ENCODE peak calls at places on chromosomes 16 and 17, in eight cellular contexts. G is WTC11, A is IMR-90, Z is mucosa of descending colon, R is uterus, I is cardiac muscle cell, B is fibroblast of pulmonary artery, V is GM06990. P is an unnamed sample.

GRCh38 chr16:21663889-21664647 is at the start of gene OTOA:
- DNase-seq in G (peak; percentile 56), A (no peak), Z (no peak), R (no peak), I (peak; percentile 8), B (no peak), V (peak; percentile 40), P (peak; percentile 20)

GRCh38 chr16:74596586-74596985 is 10.3 kb downstream of the GLG1 start:
- DNase-seq in G (no peak), A (no peak), Z (no peak), R (no peak), I (no peak), B (no peak), V (no peak), P (no peak)

GRCh38 chr17:40559016-40559853 is 6.0 kb downstream of the CCR7 start:
- DNase-seq in G (peak; percentile 10), A (no peak), Z (no peak), R (peak; percentile 81), I (peak; percentile 53), B (peak; percentile 47), V (no peak), P (peak; percentile 5)

GRCh38 chr17:69733171-69734014 is 318.9 kb downstream of the MAP2K6 start:
- DNase-seq in G (no peak), A (peak; percentile 88), Z (no peak), R (no peak), I (peak; percentile 37), B (peak; percentile 46), V (no peak), P (no peak)

GRCh38 chr16:53745126-53745525 is 41.2 kb downstream of the FTO start:
- DNase-seq in G (no peak), A (no peak), Z (no peak), R (no peak), I (peak; percentile 42), B (peak; percentile 50), V (no peak), P (no peak)

GRCh38 chr16:51940183-51940582 is 606.8 kb downstream of the TOX3 start:
- DNase-seq in G (no peak), A (no peak), Z (no peak), R (no peak), I (no peak), B (no peak), V (no peak), P (no peak)

GRCh38 chr17:78013683-78014467 is 55.4 kb downstream of the TNRC6C start:
- DNase-seq in G (peak; percentile 44), A (peak; percentile 77), Z (no peak), R (peak; percentile 72), I (peak; percentile 89), B (peak; percentile 89), V (no peak), P (no peak)

GRCh38 chr16:58048494-58048893 is 22.9 kb downstream of the MMP15 start:
- DNase-seq in G (no peak), A (no peak), Z (no peak), R (no peak), I (no peak), B (no peak), V (no peak), P (no peak)

GRCh38 chr17:50055426-50056216 is at the start of gene ITGA3:
- DNase-seq in G (peak; percentile 90), A (peak; percentile 85), Z (peak; percentile 90), R (peak; percentile 71), I (peak; percentile 87), B (peak; percentile 88), V (peak; percentile 76), P (peak; percentile 82)

GRCh38 chr17:62750502-62751349 is 57.4 kb downstream of the MARCHF10 start:
- DNase-seq in G (peak; percentile 48), A (peak; percentile 24), Z (no peak), R (peak; percentile 62), I (no peak), B (no peak), V (no peak), P (no peak)

GRCh38 chr17:17474341-17474740 is 2.5 kb upstream of the MED9 start:
- DNase-seq in G (no peak), A (no peak), Z (no peak), R (no peak), I (no peak), B (no peak), V (no peak), P (no peak)

GRCh38 chr16:66923247-66923851 is 2.0 kb downstream of the RRAD start:
- DNase-seq in G (no peak), A (peak; percentile 47), Z (no peak), R (peak; percentile 73), I (peak; percentile 83), B (peak; percentile 69), V (no peak), P (no peak)

GRCh38 chr17:77560841-77561240 is 397.7 kb upstream of the TNRC6C start:
- DNase-seq in G (no peak), A (no peak), Z (no peak), R (no peak), I (no peak), B (no peak), V (no peak), P (no peak)

GRCh38 chr17:27417596-27418365 is 38.5 kb upstream of the KSR1 start:
- DNase-seq in G (no peak), A (no peak), Z (no peak), R (no peak), I (no peak), B (no peak), V (no peak), P (no peak)

GRCh38 chr17:49497147-49498036 is 2.3 kb downstream of the NGFR start:
- DNase-seq in G (peak; percentile 76), A (peak; percentile 22), Z (no peak), R (no peak), I (no peak), B (no peak), V (no peak), P (peak; percentile 44)

GRCh38 chr16:78729687-78730086 is 630.2 kb downstream of the WWOX start:
- DNase-seq in G (no peak), A (no peak), Z (no peak), R (no peak), I (no peak), B (no peak), V (no peak), P (no peak)

GRCh38 chr16:72172105-72173034 is at the start of gene PMFBP1:
- DNase-seq in G (no peak), A (peak; percentile 59), Z (no peak), R (no peak), I (peak; percentile 87), B (peak; percentile 94), V (peak; percentile 75), P (no peak)

GRCh38 chr17:37088913-37089312 is 140.2 kb downstream of the AATF start:
- DNase-seq in G (no peak), A (no peak), Z (no peak), R (no peak), I (no peak), B (no peak), V (no peak), P (no peak)
- TF ChIP-seq CTCF in G (no peak), A (no peak), Z (no peak), R (no peak), I (no peak), B (no peak), V (no peak), P (peak; percentile 25)

DNA sequence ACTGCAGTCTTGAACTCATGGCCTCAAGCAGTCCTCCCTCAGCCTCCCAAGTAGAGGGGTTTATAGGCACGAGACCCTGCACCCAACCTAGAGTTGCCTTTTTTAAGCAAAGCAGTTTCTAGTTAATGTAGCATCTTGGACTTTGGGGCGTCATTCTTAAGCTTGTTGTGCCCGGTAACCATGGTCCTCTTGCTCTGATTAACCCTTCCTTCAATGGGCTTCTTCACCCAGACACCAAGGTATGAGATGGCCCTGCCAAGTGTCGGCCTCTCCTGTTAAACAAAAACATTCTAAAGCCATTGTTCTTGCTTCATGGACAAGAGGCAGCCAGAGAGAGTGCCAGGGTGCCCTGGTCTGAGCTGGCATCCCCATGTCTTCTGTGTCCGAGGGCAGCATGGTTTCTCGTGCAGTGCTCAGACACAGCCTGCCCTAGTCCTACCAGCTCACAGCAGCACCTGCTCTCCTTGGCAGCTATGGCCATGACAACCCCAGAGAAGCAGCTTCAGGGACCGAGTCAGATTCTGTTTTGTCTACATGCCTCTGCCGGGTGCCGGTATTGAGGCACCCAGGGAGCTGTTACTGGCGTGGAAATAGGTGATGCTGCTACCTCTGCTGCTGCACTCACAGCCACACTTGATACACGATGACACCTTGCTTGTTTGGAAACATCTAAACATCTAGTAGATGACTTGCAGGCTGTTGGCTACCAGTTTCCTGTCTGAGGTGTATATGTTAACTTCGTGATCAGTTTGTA is 3.3 kb downstream of the RPL13 start:
- DNase-seq in G (no peak), A (no peak), Z (no peak), R (no peak), I (no peak), B (no peak), V (no peak), P (no peak)
- TF ChIP-seq CTCF in G (no peak), A (no peak), Z (no peak), R (no peak), I (no peak), B (no peak), V (no peak), P (no peak)

DNA sequence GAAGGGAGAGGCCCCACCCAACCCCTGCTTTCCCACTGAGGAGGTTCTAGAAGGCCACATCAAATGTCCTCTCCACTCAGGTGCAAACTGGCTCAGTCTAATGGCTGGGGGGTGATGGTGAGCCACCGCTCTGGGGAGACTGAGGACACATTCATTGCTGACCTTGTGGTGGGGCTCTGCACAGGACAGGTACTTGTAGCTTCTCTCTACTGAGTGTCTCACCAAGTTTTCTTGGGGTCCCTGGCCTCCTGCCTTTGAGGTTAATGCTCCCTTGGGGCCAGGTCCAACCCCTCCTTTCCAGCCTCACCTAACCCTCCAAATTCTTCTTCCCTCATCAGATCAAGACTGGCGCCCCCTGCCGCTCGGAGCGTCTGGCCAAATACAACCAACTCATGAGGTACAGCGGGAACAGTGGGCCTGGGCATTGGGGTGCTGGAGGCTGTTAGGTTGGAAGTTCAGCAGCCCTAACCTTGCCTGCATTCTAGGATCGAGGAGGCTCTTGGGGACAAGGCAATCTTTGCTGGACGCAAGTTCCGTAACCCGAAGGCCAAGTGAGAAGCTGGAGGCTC is 5.7 kb downstream of the ENO3 start:
- DNase-seq in G (peak; percentile 83), A (no peak), Z (no peak), R (no peak), I (no peak), B (no peak), V (no peak), P (no peak)
- TF ChIP-seq CTCF in G (peak; percentile 53), A (peak; percentile 10), Z (no peak), R (no peak), I (peak; percentile 35), B (peak; percentile 21), V (peak; percentile 61), P (peak; percentile 31)

DNA sequence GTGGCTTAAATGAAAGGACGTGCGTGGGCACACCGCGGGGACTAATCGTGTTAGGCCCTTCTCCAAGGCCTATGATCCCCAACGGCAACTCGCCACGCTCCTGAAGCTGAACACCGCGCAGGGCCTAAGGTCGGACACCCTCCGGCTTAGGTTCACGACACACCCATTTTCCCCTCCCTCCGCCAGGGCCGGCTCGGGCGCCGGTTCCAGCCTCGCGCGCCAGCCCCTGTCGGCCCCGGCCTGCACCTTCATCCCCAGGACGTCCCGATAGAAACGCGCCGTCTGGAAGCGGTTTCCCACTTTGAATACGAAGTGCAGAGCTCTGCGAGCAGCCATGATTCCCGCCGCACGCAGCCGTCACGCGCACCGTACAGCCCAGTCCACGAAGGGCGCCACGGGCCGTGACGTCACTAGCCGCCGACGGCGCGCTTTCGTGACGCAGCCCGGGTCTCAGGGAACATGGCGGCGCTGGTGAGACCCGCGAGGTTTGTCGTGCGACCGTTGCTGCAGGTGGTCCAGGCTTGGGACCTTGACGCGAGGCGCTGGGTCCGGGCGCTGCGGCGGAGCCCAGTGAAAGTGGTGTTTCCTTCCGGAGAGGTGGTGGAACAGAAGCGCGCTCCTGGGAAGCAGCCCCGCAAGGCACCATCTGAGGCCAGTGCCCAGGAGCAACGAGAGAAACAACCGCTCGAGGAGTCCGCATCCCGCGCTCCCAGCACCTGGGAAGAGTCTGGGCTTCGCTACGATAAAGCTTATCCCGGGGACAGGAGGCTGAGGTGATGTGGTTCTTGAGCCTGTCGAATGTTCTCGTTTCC is at the start of the genes GLOD4 and MRM3:
- DNase-seq in G (peak; percentile 92), A (peak; percentile 85), Z (peak; percentile 94), R (peak; percentile 90), I (peak; percentile 92), B (peak; percentile 90), V (peak; percentile 96), P (peak; percentile 93)
- TF ChIP-seq CTCF in G (no peak), A (no peak), Z (no peak), R (peak; percentile 58), I (no peak), B (no peak), V (no peak), P (peak; percentile 42)

P was measured in progenitor cell of endocrine pancreas.